ENCODE peak calls at places on chromosomes 4 and X, in five cellular contexts. One of them, this sample, is unnamed.

GRCh38 chr4:128660361-128660964 is 149.0 kb upstream of the JADE1 start:
- DNase-seq in dermis microvascular lymphatic vessel endothelial cell: no peak
- DNase-seq in mucosa of gallbladder: peak; percentile 34
- DNase-seq in kidney: no peak
- DNase-seq in aorta: no peak
- DNase-seq in this sample: no peak

GRCh38 chr4:98470366-98470765 is 188.0 kb downstream of the TSPAN5 start:
- DNase-seq in dermis microvascular lymphatic vessel endothelial cell: no peak
- DNase-seq in mucosa of gallbladder: no peak
- DNase-seq in kidney: no peak
- DNase-seq in aorta: no peak
- DNase-seq in this sample: no peak

GRCh38 chr4:40211224-40212185 is 14.7 kb downstream of the RHOH start:
- DNase-seq in dermis microvascular lymphatic vessel endothelial cell: no peak
- DNase-seq in mucosa of gallbladder: no peak
- DNase-seq in kidney: no peak
- DNase-seq in aorta: no peak
- DNase-seq in this sample: no peak

GRCh38 chr4:56622176-56622575 is 58.9 kb downstream of the HOPX start:
- DNase-seq in dermis microvascular lymphatic vessel endothelial cell: no peak
- DNase-seq in mucosa of gallbladder: no peak
- DNase-seq in kidney: no peak
- DNase-seq in aorta: no peak
- DNase-seq in this sample: no peak

GRCh38 chrX:47579537-47579936 is 2.7 kb upstream of the TIMP1 start:
- DNase-seq in dermis microvascular lymphatic vessel endothelial cell: peak; percentile 16
- DNase-seq in mucosa of gallbladder: no peak
- DNase-seq in kidney: no peak
- DNase-seq in aorta: no peak
- DNase-seq in this sample: peak; percentile 68

GRCh38 chr4:57442834-57443291 is 332.7 kb upstream of the IGFBP7 start:
- DNase-seq in dermis microvascular lymphatic vessel endothelial cell: peak; percentile 16
- DNase-seq in mucosa of gallbladder: peak; percentile 65
- DNase-seq in kidney: no peak
- DNase-seq in aorta: no peak
- DNase-seq in this sample: no peak

GRCh38 chrX:55452825-55453124 is 848 bp downstream of the MAGEH1 start:
- DNase-seq in dermis microvascular lymphatic vessel endothelial cell: no peak
- DNase-seq in mucosa of gallbladder: no peak
- DNase-seq in kidney: no peak
- DNase-seq in aorta: no peak
- DNase-seq in this sample: no peak

GRCh38 chr4:43875655-43876054 is 573.0 kb downstream of the KCTD8 start:
- DNase-seq in dermis microvascular lymphatic vessel endothelial cell: no peak
- DNase-seq in mucosa of gallbladder: no peak
- DNase-seq in kidney: no peak
- DNase-seq in aorta: no peak
- DNase-seq in this sample: no peak

GRCh38 chr4:164648151-164648848 is 105.6 kb upstream of the SMIM31 start:
- DNase-seq in dermis microvascular lymphatic vessel endothelial cell: no peak
- DNase-seq in mucosa of gallbladder: no peak
- DNase-seq in kidney: no peak
- DNase-seq in aorta: no peak
- DNase-seq in this sample: no peak

GRCh38 chr4:94813221-94813620 is 55.5 kb downstream of the BMPR1B start:
- DNase-seq in dermis microvascular lymphatic vessel endothelial cell: no peak
- DNase-seq in mucosa of gallbladder: no peak
- DNase-seq in kidney: no peak
- DNase-seq in aorta: no peak
- DNase-seq in this sample: no peak

GRCh38 chr4:117327491-117327890 is 242.1 kb upstream of the TRAM1L1 start:
- DNase-seq in dermis microvascular lymphatic vessel endothelial cell: no peak
- DNase-seq in mucosa of gallbladder: no peak
- DNase-seq in kidney: no peak
- DNase-seq in aorta: no peak
- DNase-seq in this sample: no peak

This sample was measured in Right ventricle myocardium inferior.